ENCODE peak calls at places on chromosomes 7 and 10, in four cellular contexts. H, K, Q and N are unnamed samples.

GRCh38 chr10:91319336-91319735 is 90.8 kb upstream of the HECTD2 start:
- DNase-seq in Q (no peak), H (no peak), K (no peak), N (no peak)

GRCh38 chr10:52424343-52424742 is 110.3 kb downstream of the DKK1 start:
- DNase-seq in K (no peak), Q (no peak), H (no peak), N (no peak)

GRCh38 chr7:33904680-33905388 is 505 bp upstream of the BMPER start:
- DNase-seq in K (peak), Q (peak), H (no peak), N (no peak)

GRCh38 chr10:124030711-124031110 is 62.7 kb downstream of the CHST15 start:
- DNase-seq in H (no peak), Q (no peak), K (no peak), N (no peak)

GRCh38 chr10:92897916-92898315 is 49.6 kb downstream of the EXOC6 start:
- DNase-seq in K (no peak), H (no peak), Q (no peak), N (no peak)

GRCh38 chr7:136617176-136617575 is 251.3 kb upstream of the CHRM2 start:
- DNase-seq in H (no peak), Q (no peak), K (no peak), N (no peak)

GRCh38 chr10:69278446-69278963 is at the start of gene HK1:
- DNase-seq in H (no peak), Q (peak), K (no peak), N (no peak)

GRCh38 chr7:105028004-105028403 is 14.0 kb downstream of the KMT2E start:
- DNase-seq in K (no peak), Q (no peak), H (no peak), N (no peak)

GRCh38 chr7:69687739-69688431 is 89.6 kb downstream of the AUTS2 start:
- DNase-seq in K (no peak), H (no peak), Q (no peak), N (no peak)

GRCh38 chr10:49174926-49175500 is 13.2 kb downstream of the TMEM273 start:
- DNase-seq in Q (no peak), K (no peak), H (peak), N (no peak)

GRCh38 chr10:58919927-58920654 is 256.4 kb upstream of the PHYHIPL start:
- DNase-seq in Q (no peak), K (peak), H (no peak), N (no peak)

GRCh38 chr10:32941357-32941756 is 16.7 kb downstream of the ITGB1 start:
- DNase-seq in K (no peak), H (no peak), Q (no peak), N (no peak)

GRCh38 chr10:13347235-13348156 is 597 bp downstream of the SEPHS1 start:
- DNase-seq in K (peak), H (peak), Q (peak), N (peak)

GRCh38 chr10:118470470-118470869 is 125.0 kb downstream of the PRLHR start:
- DNase-seq in K (no peak), Q (no peak), H (no peak), N (no peak)

GRCh38 chr10:100731603-100732596 is 13.5 kb upstream of the PAX2 start:
- DNase-seq in H (no peak), K (no peak), Q (no peak), N (no peak)

GRCh38 chr10:33706191-33706590 is 371.7 kb upstream of the NRP1 start:
- DNase-seq in H (no peak), K (no peak), Q (peak), N (peak)

GRCh38 chr10:13520194-13520593 is 8.6 kb downstream of the BEND7 start:
- DNase-seq in Q (no peak), H (no peak), K (no peak), N (no peak)

GRCh38 chr7:1050956-1051690 is 6.8 kb downstream of the GPR146 start:
- DNase-seq in K (no peak), H (no peak), Q (no peak), N (no peak)

GRCh38 chr7:142587578-142588191 is 161.6 kb upstream of the PRSS1 start:
- DNase-seq in K (peak), Q (no peak), H (no peak), N (peak)

GRCh38 chr7:945556-946255 is 8.8 kb downstream of the ADAP1 start:
- DNase-seq in Q (peak), H (peak), K (no peak), N (no peak)

GRCh38 chr7:97819161-97819560 is 53.0 kb downstream of the ASNS start:
- DNase-seq in H (no peak), K (no peak), Q (no peak), N (no peak)

GRCh38 chr7:13920053-13920697 is 69.3 kb downstream of the ETV1 start:
- DNase-seq in Q (peak), K (peak), H (peak), N (no peak)

GRCh38 chr7:8217200-8218068 is 44.5 kb downstream of the ICA1 start:
- DNase-seq in H (peak), Q (no peak), K (peak), N (no peak)

GRCh38 chr7:149719050-149719899 is 54.1 kb downstream of the ZNF467 start:
- DNase-seq in Q (no peak), H (no peak), K (no peak), N (no peak)

DNA sequence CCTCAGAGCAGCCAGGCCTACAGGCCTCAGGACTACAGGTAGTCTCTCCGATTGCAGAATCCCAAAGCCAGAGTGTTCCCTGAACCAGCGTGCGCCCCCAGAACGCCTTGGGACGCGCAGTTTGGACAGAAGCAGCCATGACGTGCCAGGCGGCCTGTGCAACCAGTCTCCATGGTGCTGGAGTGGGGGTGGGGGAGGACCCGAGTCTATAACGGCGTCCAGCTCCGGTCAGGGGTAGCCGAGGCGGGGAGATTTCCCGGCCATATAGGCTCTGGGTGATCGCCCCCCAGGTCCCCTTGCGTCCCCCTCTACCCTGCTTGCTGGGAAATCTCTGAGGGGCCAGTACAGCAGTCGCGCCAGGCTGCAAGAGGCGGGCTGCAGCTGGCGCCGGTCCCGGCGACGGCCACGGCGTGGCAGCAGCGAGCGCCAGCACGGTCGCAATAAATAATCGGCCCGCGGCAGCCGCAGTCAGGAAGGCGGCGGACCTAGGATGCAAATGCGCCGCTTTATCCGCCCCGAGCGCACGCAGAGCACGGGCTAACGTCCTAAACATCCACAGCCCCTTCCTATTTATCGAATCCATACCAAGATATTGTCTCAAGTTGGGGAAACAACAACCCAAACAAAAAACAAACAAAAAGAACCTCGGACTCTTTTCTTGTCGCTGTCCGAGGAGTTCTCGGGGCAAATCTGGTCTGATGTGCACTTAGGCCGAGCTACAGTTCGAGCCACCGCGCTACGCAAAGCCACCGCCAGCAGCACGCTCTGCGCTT is 1.6 kb downstream of the HOXA3 start:
- DNase-seq in K (peak), H (peak), Q (peak), N (peak)
- TF ChIP-seq POLR2A in K (peak), H (peak), Q (no peak), N (peak)

DNA sequence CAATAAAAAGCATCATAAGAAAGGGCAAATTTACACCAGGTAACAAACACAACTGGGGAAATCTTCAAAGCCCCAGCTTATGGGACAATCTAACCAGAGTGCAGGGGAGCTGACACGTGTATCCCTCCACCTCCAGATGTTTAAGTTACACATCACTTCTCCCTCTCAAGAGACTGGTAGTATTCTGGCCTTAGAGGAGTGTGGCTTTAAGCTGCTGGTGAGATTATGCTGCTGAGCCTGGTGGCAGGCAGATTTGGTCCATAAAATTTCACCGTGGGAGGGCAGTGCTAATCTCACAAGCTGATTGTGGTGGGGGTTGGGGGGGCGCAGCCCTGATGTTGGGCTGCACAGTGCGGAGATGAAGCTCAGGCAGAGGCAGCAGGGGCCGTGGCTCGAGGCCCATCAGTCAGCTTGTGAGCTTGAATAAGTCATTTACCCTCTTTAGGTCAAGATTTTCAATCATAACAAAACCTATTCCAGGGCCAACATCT is 431.0 kb upstream of the GALNT17 start:
- DNase-seq in Q (no peak), H (no peak), K (no peak), N (no peak)
- H3K27ac ChIP-seq in Q (no peak), H (no peak), K (no peak), N (no peak)

DNA sequence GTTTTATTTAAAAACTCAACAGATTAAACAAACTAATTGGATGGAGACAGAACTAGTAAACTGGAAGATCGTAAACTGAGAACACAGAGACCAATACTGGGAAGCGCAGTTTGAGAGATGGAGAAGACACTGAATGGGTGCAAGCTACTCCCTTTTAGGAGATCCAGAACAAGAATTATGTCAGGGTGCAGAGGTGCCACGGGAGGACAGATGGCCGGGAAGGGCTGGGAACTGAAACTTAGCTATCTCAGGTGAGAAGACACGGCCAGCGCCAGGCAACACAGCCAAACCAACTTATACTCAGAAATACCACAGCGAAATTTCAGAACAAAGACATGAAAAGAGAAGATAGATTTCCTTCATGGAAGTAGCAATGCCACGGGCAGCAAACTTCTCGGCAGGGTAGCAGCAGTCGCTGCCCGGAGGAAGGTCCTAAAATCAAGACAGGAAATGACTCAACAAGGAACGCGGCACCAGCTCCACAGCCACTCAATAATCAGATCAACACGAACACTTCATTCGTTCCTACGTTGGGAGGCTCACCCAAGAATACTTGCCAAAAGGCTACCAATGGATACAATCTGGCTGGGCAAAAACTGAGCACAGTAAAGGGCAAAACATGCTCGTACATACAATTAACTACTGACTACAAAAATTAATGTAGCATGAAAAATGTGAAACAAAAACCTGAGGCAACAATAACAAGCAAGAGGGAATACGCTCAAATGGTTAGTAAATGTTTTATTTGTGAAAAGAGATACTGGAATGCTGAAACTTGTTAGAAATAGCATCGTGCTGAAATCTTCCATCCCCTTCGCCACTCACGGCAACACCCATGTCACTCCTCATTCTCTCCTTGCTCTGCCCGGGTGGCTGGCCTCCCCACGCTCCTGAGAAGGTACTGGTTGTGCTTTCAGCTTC is 2.2 kb upstream of the LRRC27 start:
- DNase-seq in Q (no peak), K (peak), H (no peak), N (no peak)
- TF ChIP-seq POLR2A in Q (no peak), K (no peak), H (no peak), N (peak)

DNA sequence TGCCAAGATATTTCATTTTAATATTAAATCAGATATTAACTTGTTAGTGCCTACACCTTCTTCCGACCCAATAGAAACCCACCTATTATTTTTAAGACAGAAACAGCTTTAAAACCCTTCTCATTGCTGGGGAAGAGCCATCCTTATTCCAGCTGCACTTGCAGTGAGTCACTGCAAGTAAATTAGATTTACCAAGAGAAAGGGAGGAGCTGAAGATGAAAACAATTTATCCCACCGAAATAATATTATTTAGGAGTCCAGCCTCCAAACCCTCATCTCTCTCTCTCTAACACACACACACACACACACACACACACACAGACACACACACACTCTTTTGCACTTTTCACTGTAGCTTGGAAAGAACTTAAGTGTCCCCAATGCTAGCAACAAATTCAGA is 26.9 kb downstream of the TWIST1 start:
- DNase-seq in K (no peak), H (no peak), Q (no peak), N (no peak)
- H3K27ac ChIP-seq in K (no peak), H (no peak), Q (no peak), N (no peak)

DNA sequence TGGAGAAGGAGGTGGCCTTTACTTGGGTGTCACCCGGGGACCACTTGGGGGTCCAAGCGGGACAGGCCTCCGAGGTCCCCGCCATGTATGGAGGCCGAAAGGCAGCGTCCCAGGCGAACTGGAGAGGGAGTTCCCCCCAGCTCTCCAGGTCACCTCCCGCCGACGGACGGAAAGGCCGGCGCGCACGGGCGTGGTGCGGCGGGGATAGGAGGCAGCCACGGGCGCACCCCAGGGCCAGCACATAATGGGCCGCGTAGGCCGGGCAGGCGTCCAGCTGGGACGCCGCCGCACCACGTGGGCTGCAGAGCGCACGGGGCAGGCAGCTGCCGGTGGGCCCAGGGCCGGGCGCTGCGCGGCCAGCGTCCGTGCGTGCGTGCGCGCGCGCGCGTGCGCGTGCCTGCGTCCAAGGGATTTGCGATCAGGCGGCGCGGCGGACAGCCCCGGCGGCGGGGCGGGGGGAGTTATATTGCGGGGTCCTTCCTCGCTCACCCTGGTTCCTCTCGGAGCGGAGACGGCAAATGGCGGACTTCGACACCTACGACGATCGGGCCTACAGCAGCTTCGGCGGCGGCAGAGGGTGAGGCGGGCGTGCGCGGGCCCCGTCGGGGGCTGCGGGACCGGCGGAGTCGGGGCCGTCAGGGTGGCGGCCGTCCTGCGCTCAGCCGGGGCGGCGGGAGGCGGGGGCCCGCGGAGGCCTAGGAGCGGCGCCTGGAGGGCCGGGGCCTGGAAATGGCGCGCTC is at the start of gene EIF4H:
- DNase-seq in K (peak), Q (peak), H (peak), N (peak)
- TF ChIP-seq POLR2A in K (peak), Q (peak), H (peak), N (peak)

GRCh38 chr10:15858895-15859294 is 1.4 kb downstream of the MINDY3 start:
- DNase-seq in K (no peak), Q (no peak), H (no peak), N (no peak)

GRCh38 chr10:15860692-15861201 is 440 bp upstream of the MINDY3 start:
- DNase-seq in H (no peak), Q (no peak), K (no peak), N (no peak)

GRCh38 chr10:15857001-15857608 is 3.2 kb downstream of the MINDY3 start:
- DNase-seq in H (no peak), K (no peak), Q (no peak), N (no peak)

GRCh38 chr10:15859865-15860691 is at the start of gene MINDY3:
- DNase-seq in H (peak), K (peak), Q (peak), N (peak)

DNA sequence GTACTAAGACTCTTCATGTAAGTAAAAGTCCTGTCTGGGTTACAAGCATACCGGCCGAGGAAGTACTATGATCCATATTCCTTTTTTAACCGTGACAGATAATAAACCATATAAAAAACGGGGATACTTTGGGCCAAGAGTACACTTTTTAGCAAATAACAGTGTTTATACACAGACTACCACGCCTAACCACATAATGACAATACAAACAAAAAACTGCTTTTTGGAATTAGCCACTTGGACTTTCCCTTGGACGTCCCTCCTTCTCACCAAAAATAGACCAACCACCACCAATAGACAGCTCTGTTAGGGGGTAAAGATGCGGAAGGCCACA is 809 bp downstream of the MINDY3 start:
- DNase-seq in Q (no peak), K (no peak), H (no peak), N (no peak)
- H3K27ac ChIP-seq in Q (no peak), K (peak), H (peak), N (peak)

GRCh38 chr7:94510582-94511456 is 1.2 kb downstream of the CASD1 start:
- DNase-seq in K (peak), Q (peak), H (peak), N (peak)

GRCh38 chr7:94509879-94510581 is 421 bp downstream of the CASD1 start:
- DNase-seq in K (peak), H (peak), Q (peak), N (peak)

GRCh38 chr7:94507962-94508361 is 1.6 kb upstream of the CASD1 start:
- DNase-seq in Q (no peak), K (no peak), H (no peak), N (no peak)

GRCh38 chr7:94507462-94507861 is 2.1 kb upstream of the CASD1 start:
- DNase-seq in K (no peak), Q (no peak), H (no peak), N (no peak)

GRCh38 chr7:94509264-94509878 is at the start of gene CASD1:
- DNase-seq in Q (peak), K (peak), H (peak), N (peak)
- TF ChIP-seq POLR2A in Q (no peak), K (no peak), H (no peak), N (no peak)